ENCODE peak calls at places on chromosomes 1 and 21, in five cellular contexts. F is heart right ventricle; X is OCI-LY7; N is cardiac muscle cell; C is naive thymus-derived CD4-positive, alpha-beta T cell. T is an unnamed sample. For H3K36me3, the result is how much of the 10 kb centered on the place peaks cover.

GRCh38 chr1:202247837-202248795 is 54.5 kb downstream of the LGR6 start:
- DNase-seq in F (no peak), X (peak), N (no peak), C (no peak), T (no peak)

GRCh38 chr1:113391643-113392271 is 1.4 kb downstream of the MAGI3 start:
- DNase-seq in F (no peak), X (peak), N (no peak), C (no peak), T (no peak)

GRCh38 chr1:228866498-228866897 is 131.2 kb downstream of the RHOU start:
- DNase-seq in F (no peak), X (no peak), N (peak), C (no peak), T (no peak)

GRCh38 chr1:74199504-74199903 is 1.5 kb downstream of the FPGT start:
- DNase-seq in F (no peak), X (no peak), N (peak), C (no peak), T (no peak)

GRCh38 chr1:71089536-71090270 is 8.9 kb upstream of the ZRANB2 start:
- DNase-seq in F (no peak), X (no peak), N (peak), C (no peak), T (no peak)

GRCh38 chr1:245878585-245878984 is 628.5 kb downstream of the SMYD3 start:
- DNase-seq in F (no peak), X (no peak), N (no peak), C (no peak), T (no peak)

GRCh38 chr1:33957854-33958253 is 94.0 kb downstream of the HMGB4 start:
- DNase-seq in F (no peak), X (no peak), N (no peak), C (no peak), T (no peak)

GRCh38 chr1:48864913-48865312 is 88.2 kb upstream of the BEND5 start:
- DNase-seq in F (no peak), X (no peak), N (no peak), C (no peak), T (no peak)

GRCh38 chr1:84090447-84091244 is 53.4 kb upstream of the PRKACB start:
- DNase-seq in F (no peak), X (no peak), N (no peak), C (no peak), T (no peak)

GRCh38 chr1:32063261-32063681 is 9.5 kb upstream of the TMEM39B start:
- DNase-seq in F (no peak), X (peak), N (peak), C (no peak), T (no peak)

GRCh38 chr1:90386899-90387334 is 330.2 kb downstream of the BARHL2 start:
- DNase-seq in F (no peak), X (no peak), N (peak), C (no peak), T (no peak)

GRCh38 chr21:42653492-42654061 is at the start of gene PDE9A:
- DNase-seq in F (no peak), X (peak), N (no peak), C (peak), T (no peak)

GRCh38 chr1:186183219-186183618 is 191.8 kb downstream of the TPR start:
- DNase-seq in F (no peak), X (no peak), N (peak), C (no peak), T (no peak)

GRCh38 chr1:24391882-24392603 is 21.5 kb downstream of the STPG1 start:
- DNase-seq in F (peak), X (peak), N (peak), C (no peak), T (peak)

GRCh38 chr1:45848714-45849113 is 45.3 kb downstream of the MAST2 start:
- DNase-seq in F (no peak), X (no peak), N (no peak), C (no peak), T (no peak)

GRCh38 chr21:45026833-45027232 is 47.5 kb upstream of the ADARB1 start:
- DNase-seq in F (no peak), X (no peak), N (no peak), C (no peak), T (no peak)

GRCh38 chr1:182604835-182605164 is 611 bp upstream of the RGS16 start:
- DNase-seq in F (no peak), X (no peak), N (no peak), C (no peak), T (no peak)
- H3K4me3 ChIP-seq in F (peak), X (peak), N (no peak), C (peak), T (peak)

GRCh38 chr1:42318601-42319000 is 16.4 kb downstream of the FOXJ3 start:
- DNase-seq in F (no peak), X (no peak), N (no peak), C (no peak), T (no peak)
- H3K27ac ChIP-seq in F (peak), X (no peak), N (no peak), C (no peak), T (peak)

GRCh38 chr1:12202190-12202497 is 27.7 kb upstream of the VPS13D start:
- DNase-seq in F (no peak), X (no peak), N (no peak), C (no peak), T (no peak)

GRCh38 chr1:12201343-12202189 is 28.3 kb upstream of the VPS13D start:
- DNase-seq in F (no peak), X (no peak), N (no peak), C (no peak), T (no peak)

GRCh38 chr1:12204140-12204539 is 25.7 kb upstream of the VPS13D start:
- DNase-seq in F (no peak), X (peak), N (no peak), C (no peak), T (no peak)

GRCh38 chr1:12203216-12204007 is 26.4 kb upstream of the VPS13D start:
- DNase-seq in F (no peak), X (no peak), N (no peak), C (no peak), T (no peak)

GRCh38 chr1:12202577-12202976 is 27.3 kb upstream of the VPS13D start:
- DNase-seq in F (no peak), X (no peak), N (no peak), C (no peak), T (no peak)
- H3K36me3 ChIP-seq in F (under half), X (under half), N (under half), C (under half), T (under half)

DNA sequence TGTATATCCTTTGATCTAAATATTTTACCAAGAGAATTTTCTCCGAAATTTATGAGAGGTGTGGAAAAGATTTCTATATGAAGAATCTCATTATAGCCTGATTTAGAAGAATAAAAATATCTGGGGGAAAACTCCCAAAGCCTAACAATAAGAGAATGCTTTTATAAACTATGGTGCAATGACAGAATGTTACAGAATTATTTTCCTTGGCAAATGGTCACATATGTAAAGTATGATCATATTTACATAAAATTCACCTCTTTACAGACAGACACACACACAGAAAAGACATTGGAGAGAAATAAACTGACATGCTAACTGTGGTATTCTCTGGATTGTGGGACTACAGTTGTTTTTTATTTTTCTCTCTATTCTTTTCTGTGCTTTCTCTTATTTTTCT is 226.3 kb upstream of the USP24 start:
- DNase-seq in F (no peak), X (no peak), N (no peak), C (no peak), T (no peak)
- H3K4me3 ChIP-seq in F (no peak), X (no peak), N (no peak), C (no peak), T (no peak)

T was measured in left ventricle myocardium inferior.